ENCODE peak calls at places on chromosomes 16 and 17, in seven cellular contexts. Q, O, Z, V, L, N and T are unnamed samples.

GRCh38 chr16:85303354-85303883 is 191.1 kb upstream of the CIBAR2 start:
- DNase-seq in O (no peak), Q (no peak), N (no peak), Z (peak; percentile 75), V (peak; percentile 60), L (peak; percentile 45), T (peak; percentile 76)

GRCh38 chr16:88334517-88335149 is 48.1 kb upstream of the ZNF469 start:
- DNase-seq in Q (peak; percentile 5), N (no peak), V (no peak), O (no peak), L (no peak), Z (no peak), T (no peak)

GRCh38 chr17:27469256-27469655 is 13.0 kb downstream of the KSR1 start:
- DNase-seq in O (no peak), L (no peak), V (no peak), Q (no peak), N (no peak), Z (no peak), T (no peak)

GRCh38 chr16:11603331-11603750 is 16.6 kb upstream of the LITAF start:
- DNase-seq in L (no peak), Q (no peak), V (peak; percentile 49), O (no peak), N (no peak), Z (no peak), T (no peak)

GRCh38 chr17:4477286-4477791 is 21.3 kb upstream of the SPNS2 start:
- DNase-seq in L (no peak), Q (no peak), O (no peak), V (no peak), N (no peak), Z (no peak), T (no peak)

GRCh38 chr16:84585886-84586285 is 32.0 kb downstream of the COTL1 start:
- DNase-seq in L (no peak), Z (no peak), V (no peak), O (no peak), Q (no peak), N (no peak), T (peak; percentile 79)

GRCh38 chr17:33892677-33893076 is 362.4 kb upstream of the CCL2 start:
- DNase-seq in L (no peak), Q (no peak), O (no peak), Z (no peak), V (no peak), N (no peak), T (no peak)

GRCh38 chr17:59756236-59756818 is 48.9 kb downstream of the VMP1 start:
- DNase-seq in Q (peak; percentile 96), O (no peak), N (peak; percentile 74), L (no peak), V (no peak), Z (no peak), T (no peak)

GRCh38 chr16:83713597-83713996 is 94.2 kb upstream of the HSBP1 start:
- DNase-seq in L (no peak), Z (no peak), N (no peak), Q (no peak), V (no peak), O (no peak), T (peak; percentile 79)

GRCh38 chr17:72514888-72515287 is 394.1 kb downstream of the SOX9 start:
- DNase-seq in Q (peak; percentile 31), Z (no peak), L (no peak), O (no peak), N (peak; percentile 86), V (peak; percentile 53), T (peak; percentile 81)

GRCh38 chr17:63150994-63151464 is 185.0 kb downstream of the TANC2 start:
- DNase-seq in V (no peak), Z (no peak), L (no peak), Q (no peak), N (peak; percentile 80), O (no peak), T (no peak)

GRCh38 chr16:69039333-69039941 is 66.0 kb upstream of the HAS3 start:
- DNase-seq in V (no peak), Q (peak; percentile 44), Z (no peak), O (no peak), N (peak; percentile 45), L (no peak), T (no peak)
- H3K27ac ChIP-seq in V (no peak overlapping the region), Q (peak overlapping the region; percentile 72), Z (no peak overlapping the region), O (no peak overlapping the region), N (no peak overlapping the region), L (no peak overlapping the region), T (no peak overlapping the region)

DNA sequence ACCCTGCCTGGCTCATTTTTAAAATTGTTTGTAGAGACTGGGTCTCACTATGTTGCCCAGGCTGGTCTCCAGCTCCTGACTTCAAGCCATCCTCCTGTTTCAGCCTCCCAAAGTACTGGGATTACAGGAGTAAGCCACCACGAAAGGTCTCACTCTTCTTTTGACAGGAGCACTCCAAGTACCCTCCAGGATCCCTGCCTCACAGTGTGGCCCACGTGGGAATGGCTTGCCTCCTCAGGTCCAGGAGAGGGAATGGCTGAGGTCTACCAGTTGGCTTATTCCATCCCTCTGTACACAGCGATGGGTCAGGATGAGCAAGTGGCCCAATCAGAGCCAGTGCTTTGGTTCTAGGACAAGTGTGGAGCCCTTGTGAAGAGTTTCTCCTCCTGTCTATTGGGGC is 73.7 kb upstream of the ZNF423 start:
- DNase-seq in Q (no peak), O (no peak), L (no peak), N (no peak), Z (no peak), V (no peak), T (no peak)
- H3K9me3 ChIP-seq in Q (no peaks in the 10 kb centered on the region), O (no peaks in the 10 kb centered on the region), L (no peaks in the 10 kb centered on the region), N (no peaks in the 10 kb centered on the region), Z (no peaks in the 10 kb centered on the region), V (no peaks in the 10 kb centered on the region), T (no peaks in the 10 kb centered on the region)

GRCh38 chr17:6546069-6546718 is 10.2 kb downstream of the PITPNM3 start:
- DNase-seq in L (no peak), Z (no peak), V (no peak), Q (peak; percentile 22), N (peak; percentile 67), O (no peak), T (no peak)
- H3K27ac ChIP-seq in L (no peak overlapping the region), Z (no peak overlapping the region), V (no peak overlapping the region), Q (no peak overlapping the region), N (no peak overlapping the region), O (no peak overlapping the region), T (no peak overlapping the region)

GRCh38 chr16:70740919-70741778 is 55.3 kb upstream of the MTSS2 start:
- DNase-seq in L (no peak), O (no peak), N (peak; percentile 87), Q (no peak), Z (peak; percentile 59), V (no peak), T (no peak)

GRCh38 chr16:70740174-70740918 is 54.5 kb upstream of the MTSS2 start:
- DNase-seq in Q (no peak), L (no peak), N (no peak), Z (no peak), V (no peak), O (no peak), T (no peak)

GRCh38 chr16:70739389-70739788 is 53.5 kb upstream of the MTSS2 start:
- DNase-seq in N (no peak), O (no peak), Z (no peak), L (no peak), V (no peak), Q (no peak), T (no peak)

GRCh38 chr16:70743791-70744190 is 57.2 kb downstream of the VAC14 start:
- DNase-seq in O (no peak), N (no peak), L (no peak), Q (no peak), Z (no peak), V (no peak), T (no peak)

DNA sequence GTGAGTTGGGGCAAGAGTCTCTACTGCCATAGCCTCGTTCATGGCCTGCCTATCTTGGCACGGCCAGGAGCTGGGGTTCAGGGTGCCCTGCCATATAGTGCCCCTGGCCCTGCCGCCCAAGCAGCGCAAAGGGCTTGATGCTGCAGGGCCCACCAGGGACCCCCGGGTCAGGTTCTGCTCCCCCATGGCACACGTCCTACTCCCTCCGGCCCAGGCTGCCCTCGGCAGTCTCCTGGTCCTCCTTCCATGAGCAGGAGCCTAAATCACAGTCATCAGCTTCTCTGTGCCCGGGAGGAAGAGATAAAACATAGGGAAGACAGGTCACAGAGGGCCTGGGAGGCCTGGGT is 55.9 kb upstream of the MTSS2 start:
- DNase-seq in Z (no peak), N (no peak), V (no peak), L (no peak), Q (no peak), O (no peak), T (no peak)
- H3K9me3 ChIP-seq in Z (no peaks in the 10 kb centered on the region), N (no peaks in the 10 kb centered on the region), V (no peaks in the 10 kb centered on the region), L (no peaks in the 10 kb centered on the region), Q (no peaks in the 10 kb centered on the region), O (no peaks in the 10 kb centered on the region), T (no peaks in the 10 kb centered on the region)

GRCh38 chr17:40560592-40561293 is 4.5 kb downstream of the CCR7 start:
- DNase-seq in O (no peak), V (no peak), N (peak; percentile 57), Z (peak; percentile 71), Q (no peak), L (peak; percentile 67), T (no peak)
- H3K27ac ChIP-seq in O (peak overlapping the region; percentile 54), V (peak overlapping the region; percentile 92), N (peak overlapping the region; percentile 36), Z (peak overlapping the region; percentile 96), Q (no peak overlapping the region), L (peak overlapping the region; percentile 95), T (no peak overlapping the region)

GRCh38 chr16:72457243-72457925 is 285.4 kb upstream of the PMFBP1 start:
- DNase-seq in V (no peak), O (no peak), N (no peak), Z (no peak), Q (no peak), L (no peak), T (no peak)
- H3K9me3 ChIP-seq in V (peaks cover 46% of the 10 kb centered on the region), O (no peaks in the 10 kb centered on the region), N (no peaks in the 10 kb centered on the region), Z (no peaks in the 10 kb centered on the region), Q (no peaks in the 10 kb centered on the region), L (peaks cover 11% of the 10 kb centered on the region), T (no peaks in the 10 kb centered on the region)

DNA sequence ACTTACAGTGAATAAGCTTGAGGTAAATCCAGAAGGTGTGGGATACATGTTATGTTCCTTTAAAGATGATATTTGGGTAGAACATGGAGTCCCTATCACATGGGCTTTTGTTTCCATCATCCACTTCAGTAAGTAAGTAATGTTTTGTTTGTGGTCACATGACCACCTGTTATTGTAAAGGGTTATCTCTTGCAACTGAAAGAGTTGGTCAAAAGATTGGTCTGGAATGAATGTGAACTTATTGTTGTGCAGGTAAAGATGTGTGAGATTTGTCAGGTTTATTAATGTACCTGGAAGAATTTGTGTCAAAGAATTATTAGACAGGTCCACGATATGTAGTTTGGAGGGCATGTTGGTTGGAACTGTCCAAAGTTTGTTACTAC is 1.6 kb downstream of the OMG start:
- DNase-seq in V (no peak), N (no peak), L (no peak), Q (no peak), Z (no peak), O (no peak), T (no peak)
- H3K27ac ChIP-seq in V (no peak overlapping the region), N (no peak overlapping the region), L (no peak overlapping the region), Q (no peak overlapping the region), Z (no peak overlapping the region), O (no peak overlapping the region), T (no peak overlapping the region)

GRCh38 chr16:68563631-68564366 is 24.7 kb downstream of the ZFP90 start:
- DNase-seq in Q (no peak), Z (no peak), L (no peak), N (no peak), O (no peak), V (no peak), T (no peak)
- H3K9me3 ChIP-seq in Q (peaks cover 64% of the 10 kb centered on the region), Z (peaks cover 89% of the 10 kb centered on the region), L (peaks cover 92% of the 10 kb centered on the region), N (peaks cover 87% of the 10 kb centered on the region), O (peaks cover 36% of the 10 kb centered on the region), V (peaks cover 100% of the 10 kb centered on the region), T (peaks cover 7% of the 10 kb centered on the region)